ENCODE peak calls at places on chromosomes 6 and 20, in ten cellular contexts. P, E, N, F, G, C, M, T, J and X are unnamed samples.

GRCh38 chr20:24942679-24943078 is 6.4 kb upstream of the CST7 start:
- DNase-seq in P (no peak), E (no peak), N (no peak), F (no peak), G (no peak), C (no peak), M (no peak), T (no peak), J (no peak), X (no peak)

GRCh38 chr20:17654649-17655285 is 27.3 kb downstream of the RRBP1 start:
- DNase-seq in P (no peak), E (peak; percentile 10), N (no peak), F (peak; percentile 52), G (no peak), C (peak; percentile 21), M (no peak), T (peak; percentile 66), J (no peak), X (peak; percentile 70)

GRCh38 chr6:98747246-98747645 is 87.1 kb upstream of the POU3F2 start:
- DNase-seq in P (no peak), E (no peak), N (no peak), F (no peak), G (no peak), C (no peak), M (no peak), T (no peak), J (no peak), X (no peak)

GRCh38 chr6:73854998-73855718 is 159.2 kb downstream of the CD109 start:
- DNase-seq in P (peak; percentile 47), E (no peak), N (no peak), F (peak; percentile 73), G (no peak), C (no peak), M (peak; percentile 68), T (peak; percentile 76), J (no peak), X (peak; percentile 70)

GRCh38 chr6:145880361-145880760 is 65.8 kb upstream of the FBXO30 start:
- DNase-seq in P (no peak), E (no peak), N (no peak), F (no peak), G (no peak), C (no peak), M (no peak), T (no peak), J (no peak), X (no peak)

GRCh38 chr6:41427642-41428401 is 92.4 kb downstream of the NCR2 start:
- DNase-seq in P (no peak), E (peak; percentile 28), N (no peak), F (no peak), G (no peak), C (no peak), M (peak; percentile 64), T (peak; percentile 68), J (peak; percentile 69), X (peak; percentile 40)

GRCh38 chr6:13357551-13358075 is 29.3 kb upstream of the TBC1D7 start:
- DNase-seq in P (no peak), E (no peak), N (no peak), F (peak; percentile 77), G (no peak), C (no peak), M (no peak), T (no peak), J (no peak), X (no peak)

GRCh38 chr6:136646377-136646776 is 96.2 kb upstream of the MAP7 start:
- DNase-seq in P (no peak), E (no peak), N (no peak), F (peak; percentile 31), G (no peak), C (no peak), M (no peak), T (peak; percentile 15), J (no peak), X (peak; percentile 56)

GRCh38 chr6:10884245-10884972 is 2.4 kb upstream of the SYCP2L start:
- DNase-seq in P (no peak), E (no peak), N (no peak), F (no peak), G (no peak), C (no peak), M (no peak), T (no peak), J (no peak), X (no peak)

GRCh38 chr20:64144144-64144912 is 19.9 kb upstream of the MYT1 start:
- DNase-seq in P (no peak), E (no peak), N (no peak), F (no peak), G (no peak), C (no peak), M (no peak), T (no peak), J (no peak), X (no peak)

GRCh38 chr20:20666359-20666758 is 46.1 kb downstream of the RALGAPA2 start:
- DNase-seq in P (no peak), E (no peak), N (no peak), F (no peak), G (no peak), C (no peak), M (no peak), T (no peak), J (no peak), X (no peak)

GRCh38 chr6:84645563-84646266 is 118.7 kb downstream of the TBX18 start:
- DNase-seq in P (no peak), E (no peak), N (no peak), F (peak; percentile 73), G (no peak), C (no peak), M (no peak), T (no peak), J (no peak), X (peak; percentile 84)